ENCODE peak calls at places on chromosomes 7 and 10, in six cellular contexts. One of them, this sample, is unnamed.

GRCh38 chr10:69502589-69502988 is 51.3 kb downstream of the TSPAN15 start:
- DNase-seq in HepG2: no peak
- DNase-seq in left lung: no peak
- DNase-seq in kidney epithelial cell: no peak
- DNase-seq in transverse colon: no peak
- DNase-seq in A549: no peak
- DNase-seq in this sample: no peak

GRCh38 chr7:100509213-100509612 is 25.5 kb downstream of the NYAP1 start:
- DNase-seq in HepG2: no peak
- DNase-seq in left lung: no peak
- DNase-seq in kidney epithelial cell: peak
- DNase-seq in transverse colon: no peak
- DNase-seq in A549: no peak
- DNase-seq in this sample: peak

GRCh38 chr10:6174201-6174874 is 28.4 kb upstream of the PFKFB3 start:
- DNase-seq in HepG2: no peak
- DNase-seq in left lung: no peak
- DNase-seq in kidney epithelial cell: no peak
- DNase-seq in transverse colon: no peak
- DNase-seq in A549: no peak
- DNase-seq in this sample: no peak

GRCh38 chr7:40194743-40195142 is 59.9 kb downstream of the SUGCT start:
- DNase-seq in HepG2: no peak
- DNase-seq in left lung: no peak
- DNase-seq in kidney epithelial cell: no peak
- DNase-seq in transverse colon: no peak
- DNase-seq in A549: no peak
- DNase-seq in this sample: no peak

GRCh38 chr10:47058303-47058702 is 147.1 kb downstream of the PTPN20 start:
- DNase-seq in HepG2: no peak
- DNase-seq in left lung: no peak
- DNase-seq in kidney epithelial cell: no peak
- DNase-seq in transverse colon: no peak
- DNase-seq in A549: no peak
- DNase-seq in this sample: no peak

GRCh38 chr7:138632384-138632783 is 68.8 kb downstream of the SVOPL start:
- DNase-seq in HepG2: no peak
- DNase-seq in left lung: no peak
- DNase-seq in kidney epithelial cell: no peak
- DNase-seq in transverse colon: no peak
- DNase-seq in A549: no peak
- DNase-seq in this sample: no peak

GRCh38 chr10:123858039-123858740 is 33.4 kb downstream of the CPXM2 start:
- DNase-seq in HepG2: no peak
- DNase-seq in left lung: no peak
- DNase-seq in kidney epithelial cell: no peak
- DNase-seq in transverse colon: no peak
- DNase-seq in A549: no peak
- DNase-seq in this sample: no peak

GRCh38 chr7:142451346-142451745 is 193.5 kb upstream of the PRSS58 start:
- DNase-seq in HepG2: no peak
- DNase-seq in left lung: no peak
- DNase-seq in kidney epithelial cell: no peak
- DNase-seq in transverse colon: no peak
- DNase-seq in A549: no peak
- DNase-seq in this sample: no peak

GRCh38 chr10:130623680-130624271 is 487.6 kb downstream of the GLRX3 start:
- DNase-seq in HepG2: no peak
- DNase-seq in left lung: no peak
- DNase-seq in kidney epithelial cell: no peak
- DNase-seq in transverse colon: no peak
- DNase-seq in A549: no peak
- DNase-seq in this sample: no peak

GRCh38 chr10:4351723-4352565 is 474.1 kb upstream of the AKR1E2 start:
- DNase-seq in HepG2: no peak
- DNase-seq in left lung: no peak
- DNase-seq in kidney epithelial cell: no peak
- DNase-seq in transverse colon: no peak
- DNase-seq in A549: no peak
- DNase-seq in this sample: no peak

GRCh38 chr10:104479906-104480579 is 126.4 kb downstream of the CFAP58 start:
- DNase-seq in HepG2: no peak
- DNase-seq in left lung: no peak
- DNase-seq in kidney epithelial cell: no peak
- DNase-seq in transverse colon: no peak
- DNase-seq in A549: no peak
- DNase-seq in this sample: no peak

GRCh38 chr10:11691319-11691755 is 50.8 kb upstream of the ECHDC3 start:
- DNase-seq in HepG2: no peak
- DNase-seq in left lung: no peak
- DNase-seq in kidney epithelial cell: no peak
- DNase-seq in transverse colon: no peak
- DNase-seq in A549: no peak
- DNase-seq in this sample: no peak

GRCh38 chr7:15720849-15721471 is 34.5 kb upstream of the MEOX2 start:
- DNase-seq in HepG2: peak
- DNase-seq in left lung: no peak
- DNase-seq in kidney epithelial cell: no peak
- DNase-seq in transverse colon: peak
- DNase-seq in A549: peak
- DNase-seq in this sample: peak

GRCh38 chr10:4333474-4333894 is 492.5 kb upstream of the AKR1E2 start:
- DNase-seq in HepG2: no peak
- DNase-seq in left lung: no peak
- DNase-seq in kidney epithelial cell: no peak
- DNase-seq in transverse colon: no peak
- DNase-seq in A549: no peak
- DNase-seq in this sample: no peak

GRCh38 chr7:151851160-151851751 is 25.7 kb downstream of the PRKAG2 start:
- DNase-seq in HepG2: no peak
- DNase-seq in left lung: peak
- DNase-seq in kidney epithelial cell: no peak
- DNase-seq in transverse colon: no peak
- DNase-seq in A549: no peak
- DNase-seq in this sample: no peak

GRCh38 chr10:73493781-73494180 is 2.0 kb downstream of the PPP3CB start:
- DNase-seq in HepG2: no peak
- DNase-seq in left lung: no peak
- DNase-seq in kidney epithelial cell: no peak
- DNase-seq in transverse colon: no peak
- DNase-seq in A549: no peak
- DNase-seq in this sample: no peak

GRCh38 chr7:77923419-77923818 is 124.8 kb downstream of the PHTF2 start:
- DNase-seq in HepG2: no peak
- DNase-seq in left lung: no peak
- DNase-seq in kidney epithelial cell: no peak
- DNase-seq in transverse colon: no peak
- DNase-seq in A549: no peak
- DNase-seq in this sample: no peak

GRCh38 chr7:77797734-77798393 is 370 bp downstream of the TMEM60 start:
- DNase-seq in HepG2: no peak
- DNase-seq in left lung: peak
- DNase-seq in kidney epithelial cell: no peak
- DNase-seq in transverse colon: peak
- DNase-seq in A549: no peak
- DNase-seq in this sample: no peak

GRCh38 chr7:29882481-29882880 is 76.2 kb downstream of the WIPF3 start:
- DNase-seq in HepG2: no peak
- DNase-seq in left lung: no peak
- DNase-seq in kidney epithelial cell: no peak
- DNase-seq in transverse colon: no peak
- DNase-seq in A549: no peak
- DNase-seq in this sample: no peak

GRCh38 chr10:86533328-86533727 is 11.7 kb upstream of the WAPL start:
- DNase-seq in HepG2: no peak
- DNase-seq in left lung: no peak
- DNase-seq in kidney epithelial cell: no peak
- DNase-seq in transverse colon: no peak
- DNase-seq in A549: no peak
- DNase-seq in this sample: no peak

GRCh38 chr10:86293323-86293840 is 73.2 kb downstream of the GRID1 start:
- DNase-seq in HepG2: no peak
- DNase-seq in left lung: no peak
- DNase-seq in kidney epithelial cell: no peak
- DNase-seq in transverse colon: no peak
- DNase-seq in A549: no peak
- DNase-seq in this sample: no peak

GRCh38 chr10:71268247-71268691 is 50.8 kb upstream of the SLC29A3 start:
- DNase-seq in HepG2: peak
- DNase-seq in left lung: no peak
- DNase-seq in kidney epithelial cell: no peak
- DNase-seq in transverse colon: no peak
- DNase-seq in A549: peak
- DNase-seq in this sample: no peak

GRCh38 chr10:118210276-118210675 is 131.8 kb downstream of the FAM204A start:
- DNase-seq in HepG2: no peak
- DNase-seq in left lung: no peak
- DNase-seq in kidney epithelial cell: peak
- DNase-seq in transverse colon: no peak
- DNase-seq in A549: no peak
- DNase-seq in this sample: no peak

GRCh38 chr10:97355571-97355975 is 21.0 kb upstream of the FRAT2 start:
- DNase-seq in HepG2: no peak
- DNase-seq in left lung: no peak
- DNase-seq in kidney epithelial cell: no peak
- DNase-seq in transverse colon: peak
- DNase-seq in A549: no peak
- DNase-seq in this sample: no peak

DNA sequence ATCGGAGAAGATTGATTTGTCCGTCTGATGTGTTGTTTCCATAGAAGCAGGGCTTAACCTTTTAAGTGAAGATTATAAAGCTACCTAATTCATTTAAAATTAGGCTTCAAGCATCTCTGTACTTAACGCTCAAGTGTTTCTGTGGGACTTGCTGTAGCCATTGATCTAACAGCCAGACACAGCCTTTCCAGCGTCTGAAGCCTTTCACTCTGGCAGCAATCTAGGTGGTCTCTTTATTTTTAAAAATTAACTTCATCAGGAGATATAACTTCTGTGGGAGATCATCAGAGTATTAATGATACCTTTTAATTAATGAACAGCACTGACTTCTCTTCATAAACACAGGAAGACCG is 88.1 kb downstream of the BEND7 start:
- DNase-seq in HepG2: no peak
- DNase-seq in left lung: no peak
- DNase-seq in kidney epithelial cell: no peak
- DNase-seq in transverse colon: no peak
- DNase-seq in A549: no peak
- DNase-seq in this sample: no peak
- H3K4me3 ChIP-seq in HepG2: peak
- H3K4me3 ChIP-seq in left lung: no peak
- H3K4me3 ChIP-seq in kidney epithelial cell: no peak
- H3K4me3 ChIP-seq in transverse colon: no peak
- H3K4me3 ChIP-seq in A549: peak
- H3K4me3 ChIP-seq in this sample: peak

GRCh38 chr10:79166312-79166721 is 97.6 kb downstream of the ZMIZ1 start:
- DNase-seq in HepG2: no peak
- DNase-seq in left lung: no peak
- DNase-seq in kidney epithelial cell: no peak
- DNase-seq in transverse colon: no peak
- DNase-seq in A549: no peak
- DNase-seq in this sample: no peak
- TF ChIP-seq CTCF in HepG2: no peak
- TF ChIP-seq CTCF in left lung: no peak
- TF ChIP-seq CTCF in kidney epithelial cell: no peak
- TF ChIP-seq CTCF in transverse colon: no peak
- TF ChIP-seq CTCF in A549: no peak
- TF ChIP-seq CTCF in this sample: no peak

DNA sequence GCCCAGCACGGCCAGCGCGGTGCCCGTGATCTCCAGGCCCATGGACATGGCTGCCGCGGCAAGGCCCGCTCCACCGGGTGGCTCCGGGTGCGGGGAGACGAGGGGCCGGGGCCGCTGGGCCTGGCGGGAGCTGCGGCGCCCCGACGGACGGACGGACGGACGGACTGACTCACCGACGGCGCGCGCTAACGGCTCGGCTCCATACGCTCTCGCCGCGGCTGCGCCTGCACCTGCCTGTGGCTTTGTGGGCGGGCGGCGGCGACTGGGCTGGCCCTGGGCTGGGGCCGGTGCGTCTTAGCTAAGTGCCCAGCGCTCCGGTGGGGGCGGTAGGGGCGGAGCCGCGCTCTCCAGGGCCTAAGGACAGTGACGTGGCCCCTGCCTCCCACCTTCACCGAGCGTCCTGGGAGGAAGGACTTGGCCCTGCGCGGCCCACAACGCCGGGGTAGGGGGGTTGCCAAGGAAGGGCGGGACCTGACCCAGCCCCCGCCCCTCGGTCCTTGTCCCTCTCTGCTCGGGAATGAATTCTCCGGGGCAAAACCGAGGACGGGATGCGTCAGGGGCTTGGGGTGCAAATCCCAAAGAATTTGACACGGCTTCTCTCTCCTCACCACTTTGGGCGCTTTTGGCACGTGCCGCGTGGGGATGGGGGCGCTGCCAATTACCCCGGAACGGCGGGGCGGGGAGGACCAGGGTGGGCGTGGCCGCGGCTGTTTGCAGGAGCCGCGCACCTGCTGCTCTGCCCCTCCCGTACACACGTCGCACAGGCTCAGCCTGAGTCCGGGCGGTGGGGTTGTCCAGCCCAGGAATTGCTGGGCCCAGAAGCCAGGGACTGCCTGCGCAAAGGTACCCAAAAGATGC is at the start of gene CLDN3:
- DNase-seq in HepG2: no peak
- DNase-seq in left lung: peak
- DNase-seq in kidney epithelial cell: peak
- DNase-seq in transverse colon: peak
- DNase-seq in A549: peak
- DNase-seq in this sample: no peak
- H3K4me3 ChIP-seq in HepG2: peak
- H3K4me3 ChIP-seq in left lung: peak
- H3K4me3 ChIP-seq in kidney epithelial cell: peak
- H3K4me3 ChIP-seq in transverse colon: peak
- H3K4me3 ChIP-seq in A549: peak
- H3K4me3 ChIP-seq in this sample: peak

DNA sequence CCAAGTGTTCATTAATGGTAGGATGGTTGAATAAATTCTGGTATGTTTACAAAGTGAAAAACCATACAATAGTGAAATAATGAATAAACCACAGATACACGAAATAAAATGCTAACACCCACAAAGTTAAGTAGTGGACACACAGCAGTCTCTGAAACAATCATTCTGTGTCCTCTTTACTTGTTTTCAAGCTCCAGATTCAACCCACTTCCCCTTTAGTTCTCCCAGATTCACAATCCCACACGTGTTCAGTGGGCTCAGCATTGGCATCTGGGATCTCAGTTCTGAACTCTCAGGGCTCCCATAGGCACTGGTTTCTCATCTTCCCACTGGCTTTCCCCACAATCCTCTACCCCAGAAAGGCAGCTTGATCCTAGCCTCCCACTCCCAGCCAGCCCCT is 44.9 kb downstream of the SEM1 start:
- DNase-seq in HepG2: no peak
- DNase-seq in left lung: no peak
- DNase-seq in kidney epithelial cell: no peak
- DNase-seq in transverse colon: no peak
- DNase-seq in A549: no peak
- DNase-seq in this sample: no peak
- TF ChIP-seq CTCF in HepG2: no peak
- TF ChIP-seq CTCF in left lung: no peak
- TF ChIP-seq CTCF in kidney epithelial cell: no peak
- TF ChIP-seq CTCF in transverse colon: no peak
- TF ChIP-seq CTCF in A549: no peak
- TF ChIP-seq CTCF in this sample: no peak

This sample was measured in astrocyte of the cerebellum.